ENCODE peak calls at places on chromosomes 6 and 20, in six cellular contexts. W is SK-N-SH, J is heart right ventricle, G is endothelial cell of umbilical vein, L is heart left ventricle, H is cardiac muscle cell. F is an unnamed sample.

GRCh38 chr6:79117752-79118151 is 39.7 kb upstream of the PHIP start:
- DNase-seq in G (no peak), L (no peak), W (no peak), J (no peak), H (peak; percentile 4), F (no peak)

GRCh38 chr6:46287043-46287442 is 116.3 kb upstream of the ENPP5 start:
- DNase-seq in W (no peak), L (no peak), J (no peak), H (no peak), G (no peak), F (no peak)

GRCh38 chr20:41533537-41534136 is 84.5 kb downstream of the CHD6 start:
- DNase-seq in G (no peak), L (no peak), J (no peak), W (no peak), H (no peak), F (no peak)

GRCh38 chr6:53718597-53719460 is 53.3 kb upstream of the KLHL31 start:
- DNase-seq in G (peak; percentile 74), H (peak; percentile 76), J (no peak), W (peak; percentile 45), L (no peak), F (peak; percentile 5)

GRCh38 chr6:37570801-37571200 is 71.1 kb upstream of the CCDC167 start:
- DNase-seq in J (no peak), W (no peak), H (no peak), L (no peak), G (no peak), F (no peak)

GRCh38 chr20:21151791-21152190 is 25.9 kb downstream of the KIZ start:
- DNase-seq in H (no peak), W (no peak), G (no peak), J (no peak), L (no peak), F (no peak)

GRCh38 chr6:106530502-106530901 is 98.8 kb downstream of the RTN4IP1 start:
- DNase-seq in J (no peak), W (no peak), H (peak; percentile 48), G (peak; percentile 86), L (no peak), F (no peak)

GRCh38 chr20:33401922-33402369 is 627 bp upstream of the CDK5RAP1 start:
- DNase-seq in G (no peak), J (no peak), W (no peak), H (peak; percentile 39), L (no peak), F (no peak)

GRCh38 chr20:600736-601135 is 9.4 kb downstream of the TCF15 start:
- DNase-seq in W (no peak), L (no peak), H (no peak), J (no peak), G (no peak), F (no peak)

GRCh38 chr6:166624275-166624674 is 2.8 kb downstream of the RPS6KA2 start:
- DNase-seq in J (no peak), L (no peak), W (no peak), G (peak; percentile 28), H (peak; percentile 96), F (no peak)

GRCh38 chr20:17794400-17794799 is 94.6 kb downstream of the BANF2 start:
- DNase-seq in G (peak; percentile 71), L (no peak), W (no peak), H (no peak), J (no peak), F (no peak)

GRCh38 chr6:138719011-138719635 is 54.4 kb upstream of the CCDC28A start:
- DNase-seq in W (no peak), H (peak; percentile 7), J (no peak), L (no peak), G (peak; percentile 55), F (no peak)

GRCh38 chr6:37489697-37490336 is 9.9 kb downstream of the CCDC167 start:
- DNase-seq in H (no peak), J (peak; percentile 39), W (peak; percentile 68), G (no peak), L (no peak), F (peak; percentile 46)

DNA sequence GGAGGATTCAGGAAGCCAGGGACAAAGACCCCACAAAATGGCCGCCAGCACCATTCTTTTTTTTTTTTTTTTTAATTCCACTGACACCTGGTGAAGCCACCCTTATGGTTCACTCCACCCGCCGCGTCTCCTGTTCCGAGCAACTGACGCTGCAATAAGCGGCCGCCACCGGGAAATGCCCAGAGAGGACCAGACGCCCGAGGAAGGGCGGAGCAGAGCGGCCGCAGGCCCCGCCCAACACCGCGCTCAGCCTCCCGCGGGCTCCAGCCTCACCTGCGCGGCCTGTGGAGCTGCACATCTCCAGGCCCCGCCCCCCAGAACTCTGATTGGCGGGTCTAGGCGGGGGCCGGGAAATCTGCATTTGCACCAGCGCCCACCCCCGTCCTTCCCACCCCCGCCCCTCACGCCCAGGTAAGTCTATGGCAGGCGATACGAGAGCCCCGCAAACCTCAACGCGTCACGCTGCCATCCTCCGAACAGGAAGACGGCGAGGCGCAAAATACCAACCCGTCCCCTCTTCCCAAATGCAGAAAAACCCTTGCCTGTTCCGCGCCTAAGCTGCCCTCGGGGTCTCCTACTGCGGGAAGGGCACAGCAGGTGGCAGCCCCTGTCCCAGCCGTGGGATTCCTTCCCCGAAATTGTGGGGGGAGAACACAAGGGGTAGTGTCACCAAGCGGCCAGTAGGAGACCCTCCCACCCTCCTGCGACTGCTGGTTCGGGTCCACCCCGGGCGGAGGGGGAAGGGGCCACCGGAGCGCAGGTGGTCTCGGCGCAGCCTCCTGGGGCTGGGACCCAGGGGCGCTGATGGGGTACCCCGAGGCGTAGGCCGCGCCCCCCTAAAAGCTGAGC is 948 bp downstream of the ATP9A start:
- DNase-seq in L (peak; percentile 85), W (peak; percentile 90), H (peak; percentile 35), G (peak; percentile 42), J (peak; percentile 70), F (no peak)
- H3K4me3 ChIP-seq in L (peak overlapping the region; percentile 89), W (peak overlapping the region; percentile 65), H (peak overlapping the region; percentile 99), G (peak overlapping the region; percentile 51), J (peak overlapping the region; percentile 71), F (no peak overlapping the region)

DNA sequence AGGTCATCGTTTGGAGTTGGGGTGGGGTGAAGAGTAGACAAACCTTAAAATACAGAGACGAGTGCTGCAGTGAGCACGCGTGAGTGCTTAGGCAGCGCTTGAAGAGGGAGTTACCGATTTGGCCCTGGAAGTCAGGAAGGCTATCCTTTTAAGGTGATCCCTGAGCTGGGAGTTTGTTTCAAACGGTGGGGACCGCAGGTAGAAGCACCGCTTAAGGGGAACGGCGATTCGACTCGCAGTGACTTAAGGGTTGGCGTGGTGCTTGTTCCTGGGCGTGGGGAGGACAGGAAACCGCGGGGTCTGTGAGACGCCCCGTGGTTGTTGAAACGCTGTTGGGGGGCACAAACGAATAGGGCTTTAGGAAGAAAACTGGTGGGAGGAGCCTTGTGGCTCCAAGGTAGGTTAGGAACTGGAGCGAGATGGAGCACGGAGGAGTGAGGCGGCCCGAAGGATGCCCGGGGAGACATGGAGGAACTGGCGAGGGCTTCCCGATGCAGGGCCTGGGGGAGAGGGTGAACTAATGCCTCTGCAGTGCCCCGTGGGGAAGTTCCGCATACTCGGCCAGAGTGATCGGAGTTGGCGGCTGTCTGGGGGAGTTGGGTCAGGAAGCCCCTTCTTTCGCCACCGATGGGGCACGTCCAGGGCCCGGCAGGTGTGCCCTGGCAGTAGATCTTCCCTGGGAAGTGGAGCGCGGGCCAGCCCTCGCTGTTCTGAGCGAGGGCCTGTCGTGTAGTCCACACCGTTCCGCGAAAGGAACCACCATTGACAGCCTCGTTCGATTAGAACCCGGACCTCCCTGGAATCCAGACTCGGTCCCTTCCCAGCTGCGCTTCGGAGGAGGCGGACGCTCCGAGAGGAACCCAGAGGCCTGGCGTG is 1.3 kb upstream of the CDYL start:
- DNase-seq in L (peak; percentile 72), J (no peak), W (peak; percentile 37), H (peak; percentile 8), G (peak; percentile 22), F (peak; percentile 49)
- H3K27ac ChIP-seq in L (peak overlapping the region; percentile 8), J (no peak overlapping the region), W (no peak overlapping the region), H (peak overlapping the region; percentile 1), G (no peak overlapping the region), F (peak overlapping the region; percentile 16)

GRCh38 chr6:220736-221475 is 71.4 kb upstream of the DUSP22 start:
- DNase-seq in G (no peak), L (no peak), W (no peak), J (no peak), H (no peak), F (no peak)
- H3K4me3 ChIP-seq in G (no peak overlapping the region), L (no peak overlapping the region), W (no peak overlapping the region), J (no peak overlapping the region), H (no peak overlapping the region), F (no peak overlapping the region)

GRCh38 chr6:75431379-75431778 is 62.2 kb downstream of the FILIP1 start:
- DNase-seq in L (no peak), G (peak; percentile 77), J (peak; percentile 23), H (peak; percentile 30), W (no peak), F (no peak)
- H3K27ac ChIP-seq in L (peak overlapping the region; percentile 64), G (peak overlapping the region; percentile 15), J (peak overlapping the region; percentile 51), H (peak overlapping the region; percentile 77), W (no peak overlapping the region), F (no peak overlapping the region)

DNA sequence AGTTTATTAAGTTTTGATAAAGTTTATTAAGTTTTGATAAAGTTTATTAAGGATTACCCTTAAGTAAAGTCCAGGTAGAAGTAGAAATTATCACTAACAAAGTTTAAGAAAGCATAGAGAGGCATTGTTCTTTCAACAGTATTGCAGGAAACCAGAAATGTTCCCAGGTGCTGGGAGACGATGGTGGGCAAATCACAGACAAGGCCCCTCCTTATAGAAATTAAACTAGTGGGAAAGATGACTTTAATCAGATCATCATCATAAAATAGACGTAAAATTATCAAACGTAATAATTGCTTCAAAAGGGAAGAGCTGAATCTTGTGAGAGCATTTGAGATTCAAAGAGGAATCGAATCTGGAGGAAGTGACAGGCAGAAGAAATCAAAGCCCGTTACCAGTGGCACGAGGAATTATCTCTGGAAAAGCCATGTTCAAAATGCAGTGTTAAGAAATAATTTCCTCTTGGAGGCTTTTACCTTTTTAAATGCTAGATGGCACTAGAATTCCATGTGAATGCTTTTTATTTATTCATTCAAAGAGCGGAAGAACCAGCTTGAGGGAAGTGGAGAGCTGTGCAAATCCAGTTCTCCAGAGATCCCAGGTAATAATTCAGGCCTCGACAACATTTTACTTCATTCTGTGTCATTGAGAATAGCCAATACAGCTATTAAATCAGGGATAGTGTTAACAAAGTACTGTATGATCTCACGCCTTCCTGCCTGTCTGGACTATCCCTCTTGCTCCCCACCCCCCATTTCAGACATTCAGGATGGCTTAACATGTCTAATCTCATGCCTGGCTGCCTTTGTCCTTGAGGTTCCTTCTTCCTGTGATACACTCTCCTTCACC is 1.0 kb upstream of the APMAP start:
- DNase-seq in L (no peak), H (peak; percentile 67), J (no peak), G (peak; percentile 41), W (no peak), F (peak; percentile 8)
- H3K4me3 ChIP-seq in L (peak overlapping the region; percentile 81), H (peak overlapping the region; percentile 57), J (peak overlapping the region; percentile 89), G (no peak overlapping the region), W (peak overlapping the region; percentile 95), F (peak overlapping the region; percentile 89)

DNA sequence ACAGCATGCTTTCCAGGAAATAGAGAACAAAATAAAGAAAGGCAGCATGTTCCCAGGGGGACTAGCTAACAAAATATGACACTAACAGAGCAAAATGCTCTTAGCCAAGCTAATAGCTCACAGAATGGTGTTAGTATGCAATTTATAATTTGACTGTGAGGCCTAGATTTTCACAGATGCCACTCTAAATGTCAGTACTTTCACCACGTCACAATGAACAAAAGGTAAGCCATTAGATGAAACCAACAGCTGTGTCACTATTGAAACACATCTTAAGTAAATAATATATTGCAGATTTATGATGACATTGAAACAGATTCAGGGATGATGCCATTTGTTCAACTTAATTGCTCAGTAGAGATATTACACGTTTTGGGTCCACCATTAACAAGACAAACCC is 85.4 kb upstream of the KHDRBS2 start:
- DNase-seq in G (no peak), H (no peak), J (no peak), L (no peak), W (no peak), F (no peak)
- H3K27ac ChIP-seq in G (no peak overlapping the region), H (no peak overlapping the region), J (no peak overlapping the region), L (no peak overlapping the region), W (no peak overlapping the region), F (no peak overlapping the region)

F was measured in CD4-positive, CD25-positive, alpha-beta regulatory T cell.